ENCODE peak calls at places on chromosome 18, in seven cellular contexts. One of them, this sample, is unnamed.

GRCh38 chr18:55830490-55830889 is 242.5 kb upstream of the TCF4 start:
- DNase-seq in body of pancreas: no peak
- DNase-seq in H54: no peak
- DNase-seq in A549: no peak
- DNase-seq in endothelial cell of umbilical vein: no peak
- DNase-seq in ovary: no peak
- DNase-seq in HCT116: no peak
- DNase-seq in this sample: no peak

GRCh38 chr18:28359177-28359576 is 182.2 kb upstream of the CDH2 start:
- DNase-seq in endothelial cell of umbilical vein: no peak
- DNase-seq in body of pancreas: no peak
- DNase-seq in A549: no peak
- DNase-seq in HCT116: no peak
- DNase-seq in ovary: no peak
- DNase-seq in H54: no peak
- DNase-seq in this sample: no peak

GRCh38 chr18:79927597-79928562 is 23.6 kb downstream of the SLC66A2 start:
- DNase-seq in H54: no peak
- DNase-seq in HCT116: no peak
- DNase-seq in ovary: no peak
- DNase-seq in A549: no peak
- DNase-seq in body of pancreas: no peak
- DNase-seq in endothelial cell of umbilical vein: no peak
- DNase-seq in this sample: peak

GRCh38 chr18:41075212-41075611 is 879.8 kb upstream of the PIK3C3 start:
- DNase-seq in body of pancreas: no peak
- DNase-seq in ovary: no peak
- DNase-seq in H54: no peak
- DNase-seq in HCT116: no peak
- DNase-seq in A549: peak
- DNase-seq in endothelial cell of umbilical vein: peak
- DNase-seq in this sample: no peak

GRCh38 chr18:9135912-9136314 is 668 bp upstream of the ANKRD12 start:
- DNase-seq in body of pancreas: no peak
- DNase-seq in ovary: no peak
- DNase-seq in endothelial cell of umbilical vein: peak
- DNase-seq in H54: no peak
- DNase-seq in A549: peak
- DNase-seq in HCT116: peak
- DNase-seq in this sample: no peak

GRCh38 chr18:75230210-75231052 is 19.8 kb downstream of the TSHZ1 start:
- DNase-seq in A549: no peak
- DNase-seq in ovary: no peak
- DNase-seq in body of pancreas: no peak
- DNase-seq in endothelial cell of umbilical vein: peak
- DNase-seq in HCT116: no peak
- DNase-seq in H54: no peak
- DNase-seq in this sample: no peak

GRCh38 chr18:3603460-3604259 is 153.7 kb downstream of the TGIF1 start:
- DNase-seq in body of pancreas: peak
- DNase-seq in ovary: no peak
- DNase-seq in endothelial cell of umbilical vein: peak
- DNase-seq in A549: peak
- DNase-seq in HCT116: peak
- DNase-seq in H54: no peak
- DNase-seq in this sample: no peak

GRCh38 chr18:54712315-54712714 is 116.0 kb upstream of the RAB27B start:
- DNase-seq in endothelial cell of umbilical vein: peak
- DNase-seq in ovary: no peak
- DNase-seq in A549: peak
- DNase-seq in body of pancreas: no peak
- DNase-seq in H54: peak
- DNase-seq in HCT116: no peak
- DNase-seq in this sample: no peak

GRCh38 chr18:51559902-51560287 is 362.4 kb upstream of the MEX3C start:
- DNase-seq in H54: no peak
- DNase-seq in body of pancreas: no peak
- DNase-seq in HCT116: no peak
- DNase-seq in ovary: no peak
- DNase-seq in endothelial cell of umbilical vein: no peak
- DNase-seq in A549: peak
- DNase-seq in this sample: no peak

GRCh38 chr18:79380816-79381806 is 14.6 kb upstream of the NFATC1 start:
- DNase-seq in HCT116: no peak
- DNase-seq in endothelial cell of umbilical vein: peak
- DNase-seq in A549: peak
- DNase-seq in ovary: peak
- DNase-seq in H54: no peak
- DNase-seq in body of pancreas: peak
- DNase-seq in this sample: peak

GRCh38 chr18:9333441-9334350 is 877 bp upstream of the TWSG1 start:
- DNase-seq in body of pancreas: no peak
- DNase-seq in A549: no peak
- DNase-seq in endothelial cell of umbilical vein: peak
- DNase-seq in H54: no peak
- DNase-seq in ovary: peak
- DNase-seq in HCT116: no peak
- DNase-seq in this sample: peak

GRCh38 chr18:14174706-14175085 is 42.5 kb upstream of the ZNF519 start:
- DNase-seq in endothelial cell of umbilical vein: no peak
- DNase-seq in HCT116: no peak
- DNase-seq in ovary: no peak
- DNase-seq in H54: no peak
- DNase-seq in body of pancreas: no peak
- DNase-seq in A549: no peak
- DNase-seq in this sample: peak

GRCh38 chr18:22872894-22873537 is 60.1 kb upstream of the RBBP8 start:
- DNase-seq in endothelial cell of umbilical vein: no peak
- DNase-seq in H54: no peak
- DNase-seq in HCT116: no peak
- DNase-seq in ovary: no peak
- DNase-seq in body of pancreas: no peak
- DNase-seq in A549: peak
- DNase-seq in this sample: no peak

GRCh38 chr18:51339866-51340265 is 142.4 kb upstream of the MEX3C start:
- DNase-seq in H54: no peak
- DNase-seq in A549: no peak
- DNase-seq in body of pancreas: no peak
- DNase-seq in HCT116: no peak
- DNase-seq in ovary: no peak
- DNase-seq in endothelial cell of umbilical vein: no peak
- DNase-seq in this sample: no peak

GRCh38 chr18:79740741-79741700 is 56.7 kb upstream of the KCNG2 start:
- DNase-seq in body of pancreas: no peak
- DNase-seq in endothelial cell of umbilical vein: no peak
- DNase-seq in H54: no peak
- DNase-seq in A549: no peak
- DNase-seq in HCT116: no peak
- DNase-seq in ovary: no peak
- DNase-seq in this sample: no peak

GRCh38 chr18:10950876-10951630 is 198.3 kb downstream of the PIEZO2 start:
- DNase-seq in HCT116: no peak
- DNase-seq in endothelial cell of umbilical vein: no peak
- DNase-seq in H54: no peak
- DNase-seq in ovary: no peak
- DNase-seq in A549: no peak
- DNase-seq in body of pancreas: peak
- DNase-seq in this sample: no peak

GRCh38 chr18:10950080-10950875 is 199.1 kb downstream of the PIEZO2 start:
- DNase-seq in A549: no peak
- DNase-seq in ovary: no peak
- DNase-seq in body of pancreas: no peak
- DNase-seq in HCT116: no peak
- DNase-seq in endothelial cell of umbilical vein: no peak
- DNase-seq in H54: no peak
- DNase-seq in this sample: no peak

GRCh38 chr18:10949655-10950054 is 199.7 kb downstream of the PIEZO2 start:
- DNase-seq in H54: no peak
- DNase-seq in body of pancreas: no peak
- DNase-seq in A549: no peak
- DNase-seq in HCT116: no peak
- DNase-seq in ovary: no peak
- DNase-seq in endothelial cell of umbilical vein: no peak
- DNase-seq in this sample: no peak

GRCh38 chr18:10951631-10952544 is 197.5 kb downstream of the PIEZO2 start:
- DNase-seq in endothelial cell of umbilical vein: no peak
- DNase-seq in A549: no peak
- DNase-seq in body of pancreas: no peak
- DNase-seq in ovary: no peak
- DNase-seq in H54: no peak
- DNase-seq in HCT116: no peak
- DNase-seq in this sample: no peak

DNA sequence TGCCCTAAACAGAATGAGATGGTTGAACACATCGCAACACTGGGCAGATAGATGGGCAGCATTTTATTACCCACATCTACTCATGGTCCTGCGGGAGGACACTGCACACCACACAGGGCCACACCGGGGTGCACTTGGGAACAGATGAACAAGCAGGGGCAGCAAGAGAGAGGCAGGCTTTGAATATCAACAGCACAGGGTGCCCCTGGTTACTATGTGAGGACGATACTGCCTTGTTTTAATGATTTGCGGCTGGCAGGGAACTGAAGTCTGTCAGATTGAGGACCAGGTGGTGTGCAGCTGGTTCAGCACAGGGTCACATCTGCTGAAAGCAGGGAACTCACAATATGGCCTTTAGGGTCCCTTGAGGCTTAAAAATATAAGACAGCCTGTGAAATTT is 195.7 kb downstream of the PIEZO2 start:
- DNase-seq in endothelial cell of umbilical vein: no peak
- DNase-seq in H54: no peak
- DNase-seq in HCT116: no peak
- DNase-seq in body of pancreas: no peak
- DNase-seq in ovary: no peak
- DNase-seq in A549: no peak
- DNase-seq in this sample: no peak
- TF ChIP-seq POLR2A in endothelial cell of umbilical vein: no peak
- TF ChIP-seq POLR2A in H54: no peak
- TF ChIP-seq POLR2A in HCT116: no peak
- TF ChIP-seq POLR2A in body of pancreas: no peak
- TF ChIP-seq POLR2A in ovary: no peak
- TF ChIP-seq POLR2A in A549: no peak
- TF ChIP-seq POLR2A in this sample: no peak

DNA sequence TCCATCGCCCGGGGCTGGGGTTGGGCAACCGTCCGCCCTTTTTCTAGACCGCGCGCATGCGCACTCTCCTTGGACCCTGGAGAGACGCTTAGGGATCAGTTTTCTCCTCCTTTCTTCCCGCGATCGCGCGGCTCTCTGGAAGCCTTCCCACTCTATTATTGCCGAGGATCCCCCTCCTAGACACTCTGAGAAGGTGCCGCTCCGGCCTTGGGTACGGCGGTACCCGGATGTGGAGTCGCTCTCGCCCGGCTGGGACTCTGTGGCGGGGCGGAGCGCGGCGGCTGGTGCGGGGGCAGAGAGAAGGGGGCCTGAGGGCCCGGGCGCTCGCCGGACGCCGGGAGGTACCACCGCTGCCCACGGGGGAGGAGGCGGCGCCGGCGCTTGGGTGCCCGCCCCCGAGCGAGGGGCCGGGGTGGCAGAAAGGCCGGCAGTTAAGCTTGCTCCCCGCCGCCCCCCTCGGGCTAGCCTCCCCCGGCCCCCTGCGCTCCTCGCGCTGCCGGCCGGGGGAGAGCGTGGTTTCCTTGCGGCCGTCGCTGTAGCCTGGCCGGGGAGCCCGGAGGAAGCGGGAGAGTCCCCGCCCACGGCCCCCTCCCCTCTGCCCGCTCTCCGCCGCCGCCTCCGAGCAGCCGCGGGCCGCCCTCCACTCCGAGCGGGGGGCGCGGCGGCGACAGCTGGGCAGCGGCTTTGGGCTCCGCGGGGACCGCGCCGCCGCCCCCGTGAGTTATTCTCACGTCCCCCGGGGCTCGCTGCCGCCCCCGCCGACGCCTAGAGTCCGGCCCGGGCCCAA is at the start of gene MIB1:
- DNase-seq in A549: no peak
- DNase-seq in body of pancreas: peak
- DNase-seq in ovary: peak
- DNase-seq in HCT116: peak
- DNase-seq in endothelial cell of umbilical vein: no peak
- DNase-seq in H54: no peak
- DNase-seq in this sample: peak
- TF ChIP-seq POLR2A in A549: peak
- TF ChIP-seq POLR2A in body of pancreas: peak
- TF ChIP-seq POLR2A in ovary: peak
- TF ChIP-seq POLR2A in HCT116: peak
- TF ChIP-seq POLR2A in endothelial cell of umbilical vein: peak
- TF ChIP-seq POLR2A in H54: peak
- TF ChIP-seq POLR2A in this sample: no peak

GRCh38 chr18:57668021-57668420 is 46.4 kb upstream of the NARS1 start:
- DNase-seq in A549: no peak
- DNase-seq in H54: no peak
- DNase-seq in endothelial cell of umbilical vein: peak
- DNase-seq in body of pancreas: no peak
- DNase-seq in HCT116: no peak
- DNase-seq in ovary: no peak
- DNase-seq in this sample: no peak

GRCh38 chr18:57660961-57661360 is 39.3 kb upstream of the NARS1 start:
- DNase-seq in body of pancreas: no peak
- DNase-seq in A549: no peak
- DNase-seq in HCT116: no peak
- DNase-seq in endothelial cell of umbilical vein: no peak
- DNase-seq in ovary: no peak
- DNase-seq in H54: no peak
- DNase-seq in this sample: no peak

GRCh38 chr18:57670046-57670445 is 48.4 kb upstream of the NARS1 start:
- DNase-seq in body of pancreas: no peak
- DNase-seq in A549: no peak
- DNase-seq in endothelial cell of umbilical vein: peak
- DNase-seq in HCT116: no peak
- DNase-seq in H54: no peak
- DNase-seq in ovary: no peak
- DNase-seq in this sample: no peak

GRCh38 chr18:57664600-57665165 is 43.0 kb upstream of the NARS1 start:
- DNase-seq in body of pancreas: no peak
- DNase-seq in A549: no peak
- DNase-seq in HCT116: no peak
- DNase-seq in endothelial cell of umbilical vein: no peak
- DNase-seq in ovary: no peak
- DNase-seq in H54: no peak
- DNase-seq in this sample: no peak

GRCh38 chr18:57666818-57667497 is 45.3 kb upstream of the NARS1 start:
- DNase-seq in HCT116: no peak
- DNase-seq in H54: no peak
- DNase-seq in A549: peak
- DNase-seq in ovary: no peak
- DNase-seq in body of pancreas: no peak
- DNase-seq in endothelial cell of umbilical vein: no peak
- DNase-seq in this sample: peak
- TF ChIP-seq POLR2A in HCT116: no peak
- TF ChIP-seq POLR2A in H54: no peak
- TF ChIP-seq POLR2A in A549: no peak
- TF ChIP-seq POLR2A in ovary: no peak
- TF ChIP-seq POLR2A in body of pancreas: no peak
- TF ChIP-seq POLR2A in endothelial cell of umbilical vein: no peak
- TF ChIP-seq POLR2A in this sample: no peak

DNA sequence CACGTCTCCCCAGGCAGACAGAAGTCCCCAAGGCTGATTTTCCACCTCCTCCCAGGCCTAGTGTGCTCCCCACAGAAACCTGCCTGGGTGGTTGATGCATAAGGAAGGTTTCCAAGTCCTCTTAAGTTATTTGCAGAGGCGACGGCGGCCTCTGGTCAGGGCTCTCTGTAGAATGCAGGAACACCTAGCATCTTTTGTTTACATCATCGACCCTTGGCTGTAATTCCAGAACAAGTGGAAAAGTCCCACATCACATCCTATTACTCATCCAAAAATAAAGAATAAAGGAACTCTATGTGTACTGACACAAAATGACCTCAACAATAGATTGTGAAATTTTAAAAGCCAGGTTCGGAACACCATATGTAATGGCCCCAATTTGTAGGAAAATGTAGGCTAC is 211.1 kb downstream of the ALPK2 start:
- DNase-seq in HCT116: no peak
- DNase-seq in H54: peak
- DNase-seq in ovary: no peak
- DNase-seq in body of pancreas: peak
- DNase-seq in endothelial cell of umbilical vein: peak
- DNase-seq in A549: peak
- DNase-seq in this sample: no peak
- TF ChIP-seq POLR2A in HCT116: no peak
- TF ChIP-seq POLR2A in H54: no peak
- TF ChIP-seq POLR2A in ovary: no peak
- TF ChIP-seq POLR2A in body of pancreas: no peak
- TF ChIP-seq POLR2A in endothelial cell of umbilical vein: no peak
- TF ChIP-seq POLR2A in A549: no peak
- TF ChIP-seq POLR2A in this sample: no peak

This sample was measured in lower leg skin.